ENCODE peak calls at places on chromosomes 13 and 19, in eight cellular contexts. One of them, this sample, is unnamed.

GRCh38 chr19:42345191-42345812 is 19.9 kb downstream of the MEGF8 start:
- DNase-seq in endothelial cell: no peak
- DNase-seq in AG08396: no peak
- DNase-seq in epithelial cell of esophagus: no peak
- DNase-seq in RWPE1: no peak
- DNase-seq in NCI-H2171 treated with DMSO at 0.1 percent for 48 hours: no peak
- DNase-seq in testis: no peak
- DNase-seq in stimulated activated CD8-positive, alpha-beta memory T cell treated with anti-CD3 and anti-CD28 coated beads, Interleukin-2, amount 100 ng/mL, for 1 hour: no peak
- DNase-seq in this sample: no peak

GRCh38 chr19:47239610-47240296 is 8.8 kb upstream of the BBC3 start:
- DNase-seq in testis: peak
- DNase-seq in endothelial cell: peak
- DNase-seq in stimulated activated CD8-positive, alpha-beta memory T cell treated with anti-CD3 and anti-CD28 coated beads, Interleukin-2, amount 100 ng/mL, for 1 hour: no peak
- DNase-seq in epithelial cell of esophagus: peak
- DNase-seq in RWPE1: no peak
- DNase-seq in AG08396: peak
- DNase-seq in NCI-H2171 treated with DMSO at 0.1 percent for 48 hours: peak
- DNase-seq in this sample: no peak

GRCh38 chr19:52896431-52897148 is 845 bp downstream of the ZNF320 start:
- DNase-seq in stimulated activated CD8-positive, alpha-beta memory T cell treated with anti-CD3 and anti-CD28 coated beads, Interleukin-2, amount 100 ng/mL, for 1 hour: no peak
- DNase-seq in endothelial cell: peak
- DNase-seq in NCI-H2171 treated with DMSO at 0.1 percent for 48 hours: no peak
- DNase-seq in AG08396: peak
- DNase-seq in testis: peak
- DNase-seq in epithelial cell of esophagus: peak
- DNase-seq in RWPE1: peak
- DNase-seq in this sample: no peak

GRCh38 chr19:5803752-5804515 is 933 bp upstream of the NRTN start:
- DNase-seq in epithelial cell of esophagus: peak
- DNase-seq in stimulated activated CD8-positive, alpha-beta memory T cell treated with anti-CD3 and anti-CD28 coated beads, Interleukin-2, amount 100 ng/mL, for 1 hour: peak
- DNase-seq in RWPE1: peak
- DNase-seq in endothelial cell: peak
- DNase-seq in NCI-H2171 treated with DMSO at 0.1 percent for 48 hours: peak
- DNase-seq in AG08396: peak
- DNase-seq in testis: peak
- DNase-seq in this sample: peak

GRCh38 chr19:1912760-1913505 is 7.7 kb downstream of the ADAT3 start:
- DNase-seq in NCI-H2171 treated with DMSO at 0.1 percent for 48 hours: no peak
- DNase-seq in AG08396: no peak
- DNase-seq in RWPE1: no peak
- DNase-seq in stimulated activated CD8-positive, alpha-beta memory T cell treated with anti-CD3 and anti-CD28 coated beads, Interleukin-2, amount 100 ng/mL, for 1 hour: no peak
- DNase-seq in testis: no peak
- DNase-seq in endothelial cell: no peak
- DNase-seq in epithelial cell of esophagus: no peak
- DNase-seq in this sample: no peak

GRCh38 chr19:34508540-34508939 is 27.0 kb downstream of the WTIP start:
- DNase-seq in endothelial cell: no peak
- DNase-seq in RWPE1: no peak
- DNase-seq in NCI-H2171 treated with DMSO at 0.1 percent for 48 hours: no peak
- DNase-seq in AG08396: peak
- DNase-seq in testis: peak
- DNase-seq in epithelial cell of esophagus: no peak
- DNase-seq in stimulated activated CD8-positive, alpha-beta memory T cell treated with anti-CD3 and anti-CD28 coated beads, Interleukin-2, amount 100 ng/mL, for 1 hour: no peak
- DNase-seq in this sample: no peak

GRCh38 chr13:45751882-45752281 is 49.8 kb downstream of the CBY2 start:
- DNase-seq in RWPE1: no peak
- DNase-seq in testis: no peak
- DNase-seq in endothelial cell: no peak
- DNase-seq in AG08396: no peak
- DNase-seq in epithelial cell of esophagus: peak
- DNase-seq in stimulated activated CD8-positive, alpha-beta memory T cell treated with anti-CD3 and anti-CD28 coated beads, Interleukin-2, amount 100 ng/mL, for 1 hour: no peak
- DNase-seq in NCI-H2171 treated with DMSO at 0.1 percent for 48 hours: no peak
- DNase-seq in this sample: no peak

GRCh38 chr19:33384983-33385382 is 11.5 kb downstream of the CEBPG start:
- DNase-seq in epithelial cell of esophagus: no peak
- DNase-seq in stimulated activated CD8-positive, alpha-beta memory T cell treated with anti-CD3 and anti-CD28 coated beads, Interleukin-2, amount 100 ng/mL, for 1 hour: no peak
- DNase-seq in NCI-H2171 treated with DMSO at 0.1 percent for 48 hours: no peak
- DNase-seq in RWPE1: no peak
- DNase-seq in AG08396: no peak
- DNase-seq in testis: no peak
- DNase-seq in endothelial cell: no peak
- DNase-seq in this sample: no peak

GRCh38 chr19:11377756-11378155 is 3.3 kb downstream of the SWSAP1 start:
- DNase-seq in stimulated activated CD8-positive, alpha-beta memory T cell treated with anti-CD3 and anti-CD28 coated beads, Interleukin-2, amount 100 ng/mL, for 1 hour: no peak
- DNase-seq in RWPE1: no peak
- DNase-seq in AG08396: no peak
- DNase-seq in endothelial cell: no peak
- DNase-seq in NCI-H2171 treated with DMSO at 0.1 percent for 48 hours: no peak
- DNase-seq in epithelial cell of esophagus: peak
- DNase-seq in testis: no peak
- DNase-seq in this sample: no peak